ENCODE peak calls at places on chromosomes 3 and 15, in nine cellular contexts. P, B, C, S, N, R, Z, U and M are unnamed samples.

GRCh38 chr15:46309914-46310313 is 675.1 kb downstream of the SQOR start:
- DNase-seq in P (peak), B (no peak), C (no peak), S (no peak), N (no peak), R (no peak), Z (no peak), U (no peak), M (no peak)

GRCh38 chr3:110755345-110755744 is 316.3 kb upstream of the NECTIN3 start:
- DNase-seq in P (no peak), B (no peak), C (no peak), S (no peak), N (no peak), R (no peak), Z (no peak), U (no peak), M (no peak)

GRCh38 chr15:35194296-35194695 is 109.2 kb upstream of the NANOGP8 start:
- DNase-seq in P (no peak), B (peak), C (peak), S (no peak), N (no peak), R (peak), Z (no peak), U (no peak), M (no peak)

GRCh38 chr3:42098171-42098570 is 7.0 kb downstream of the TRAK1 start:
- DNase-seq in P (no peak), B (no peak), C (no peak), S (no peak), N (no peak), R (no peak), Z (no peak), U (no peak), M (no peak)

GRCh38 chr15:90479656-90480055 is 50.1 kb upstream of the CRTC3 start:
- DNase-seq in P (no peak), B (peak), C (peak), S (no peak), N (no peak), R (peak), Z (no peak), U (no peak), M (no peak)

GRCh38 chr3:136532766-136533165 is 219.4 kb downstream of the STAG1 start:
- DNase-seq in P (no peak), B (no peak), C (no peak), S (no peak), N (no peak), R (no peak), Z (no peak), U (no peak), M (no peak)

GRCh38 chr15:82177291-82178010 is 85.1 kb downstream of the EFL1 start:
- DNase-seq in P (no peak), B (peak), C (peak), S (no peak), N (no peak), R (peak), Z (peak), U (no peak), M (no peak)

GRCh38 chr3:156489462-156489911 is 65.4 kb downstream of the SSR3 start:
- DNase-seq in P (no peak), B (peak), C (peak), S (no peak), N (no peak), R (peak), Z (no peak), U (no peak), M (peak)

GRCh38 chr3:47475570-47476329 is at the start of gene SCAP:
- DNase-seq in P (peak), B (peak), C (peak), S (peak), N (peak), R (peak), Z (peak), U (peak), M (no peak)

GRCh38 chr15:84879088-84879780 is 5.2 kb upstream of the SLC28A1 start:
- DNase-seq in P (no peak), B (no peak), C (no peak), S (no peak), N (no peak), R (no peak), Z (no peak), U (no peak), M (no peak)

GRCh38 chr3:113660901-113661300 is 35.5 kb downstream of the USF3 start:
- DNase-seq in P (no peak), B (peak), C (peak), S (no peak), N (peak), R (no peak), Z (no peak), U (no peak), M (no peak)

GRCh38 chr15:56994280-56994679 is 75.8 kb downstream of the TCF12 start:
- DNase-seq in P (no peak), B (no peak), C (no peak), S (no peak), N (no peak), R (no peak), Z (no peak), U (no peak), M (no peak)

GRCh38 chr3:87771338-87772059 is 287.3 kb downstream of the CGGBP1 start:
- DNase-seq in P (peak), B (peak), C (peak), S (no peak), N (peak), R (peak), Z (peak), U (peak), M (peak)

GRCh38 chr3:70916375-70917055 is 604.1 kb upstream of the MDFIC2 start:
- DNase-seq in P (peak), B (peak), C (peak), S (no peak), N (no peak), R (no peak), Z (no peak), U (no peak), M (no peak)

GRCh38 chr3:193040836-193041672 is 123.4 kb upstream of the MB21D2 start:
- DNase-seq in P (peak), B (peak), C (peak), S (no peak), N (peak), R (peak), Z (no peak), U (peak), M (peak)

GRCh38 chr15:60155661-60156060 is 151.6 kb downstream of the FOXB1 start:
- DNase-seq in P (no peak), B (peak), C (peak), S (no peak), N (no peak), R (no peak), Z (no peak), U (no peak), M (no peak)

GRCh38 chr15:30885814-30886213 is 17.9 kb upstream of the FAN1 start:
- DNase-seq in P (no peak), B (peak), C (peak), S (no peak), N (no peak), R (no peak), Z (no peak), U (peak), M (no peak)

GRCh38 chr3:189233225-189233858 is 61.6 kb downstream of the TPRG1 start:
- DNase-seq in P (peak), B (peak), C (peak), S (no peak), N (peak), R (peak), Z (peak), U (peak), M (no peak)

GRCh38 chr3:58414538-58415197 is 19.0 kb downstream of the PDHB start:
- DNase-seq in P (peak), B (peak), C (peak), S (no peak), N (peak), R (peak), Z (peak), U (peak), M (no peak)

GRCh38 chr3:49779378-49780079 is 6.8 kb downstream of the IP6K1 start:
- DNase-seq in P (no peak), B (no peak), C (no peak), S (no peak), N (no peak), R (no peak), Z (no peak), U (no peak), M (no peak)

GRCh38 chr3:184593201-184593922 is 31.8 kb downstream of the EPHB3 start:
- DNase-seq in P (no peak), B (peak), C (peak), S (no peak), N (no peak), R (no peak), Z (no peak), U (no peak), M (no peak)

DNA sequence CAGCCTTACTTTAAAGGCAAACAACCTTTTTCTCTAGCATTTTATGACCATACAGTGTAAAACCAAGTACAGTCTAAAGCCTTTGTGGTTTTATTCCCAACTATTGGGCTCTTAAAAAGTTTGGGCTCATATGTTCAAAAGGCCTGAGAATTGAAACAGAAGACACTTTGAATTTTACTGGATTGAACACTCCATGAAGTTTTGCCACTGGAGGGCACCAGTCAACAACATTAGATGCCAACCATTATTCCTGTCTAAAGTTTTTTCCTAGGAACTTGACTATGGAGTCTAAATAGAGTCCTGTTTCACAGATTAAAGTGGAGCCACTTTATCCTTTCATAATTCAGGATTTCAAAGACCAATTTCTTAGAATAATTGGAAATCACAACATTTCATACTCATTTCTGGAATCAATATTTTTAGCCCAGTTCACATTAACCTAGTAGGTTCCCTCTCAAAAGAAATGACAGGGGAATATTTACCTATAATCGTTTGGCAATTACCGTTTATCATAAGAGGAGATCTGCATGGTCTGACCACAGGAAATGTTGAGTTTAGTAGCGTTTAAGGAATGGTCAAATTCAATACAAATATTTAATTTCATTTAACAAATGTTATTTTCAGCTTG is 244.1 kb upstream of the PDZRN3 start:
- DNase-seq in P (peak), B (peak), C (peak), S (no peak), N (peak), R (peak), Z (no peak), U (peak), M (no peak)
- TF ChIP-seq CTCF in P (peak), B (peak), C (peak), S (no peak), N (peak), R (peak), Z (no peak), U (no peak), M (peak)

GRCh38 chr15:97963779-97964178 is 3.3 kb downstream of the ARRDC4 start:
- DNase-seq in P (no peak), B (no peak), C (no peak), S (no peak), N (no peak), R (no peak), Z (no peak), U (peak), M (no peak)

GRCh38 chr15:97961067-97961954 is 808 bp downstream of the ARRDC4 start:
- DNase-seq in P (no peak), B (no peak), C (peak), S (no peak), N (peak), R (peak), Z (peak), U (peak), M (no peak)

GRCh38 chr15:97960364-97961066 is at the start of gene ARRDC4:
- DNase-seq in P (peak), B (peak), C (peak), S (peak), N (peak), R (peak), Z (peak), U (peak), M (peak)

GRCh38 chr15:97962263-97962662 is 1.8 kb downstream of the ARRDC4 start:
- DNase-seq in P (no peak), B (no peak), C (no peak), S (no peak), N (no peak), R (no peak), Z (no peak), U (no peak), M (no peak)

GRCh38 chr15:97959738-97960363 is 652 bp upstream of the ARRDC4 start:
- DNase-seq in P (no peak), B (no peak), C (no peak), S (no peak), N (no peak), R (no peak), Z (no peak), U (peak), M (no peak)
- H3K4me3 ChIP-seq in P (peak), B (peak), C (peak), S (peak), N (peak), R (peak), Z (peak), U (no peak), M (peak)

GRCh38 chr3:98986073-98986472 is 84.6 kb upstream of the DCBLD2 start:
- DNase-seq in P (peak), B (peak), C (peak), S (no peak), N (peak), R (peak), Z (no peak), U (no peak), M (peak)

GRCh38 chr3:98985406-98985805 is 83.9 kb upstream of the DCBLD2 start:
- DNase-seq in P (no peak), B (peak), C (no peak), S (no peak), N (no peak), R (no peak), Z (no peak), U (no peak), M (no peak)

GRCh38 chr3:98990657-98991056 is 89.2 kb upstream of the DCBLD2 start:
- DNase-seq in P (no peak), B (no peak), C (no peak), S (no peak), N (no peak), R (no peak), Z (no peak), U (no peak), M (no peak)

GRCh38 chr3:98994128-98994762 is 92.8 kb upstream of the DCBLD2 start:
- DNase-seq in P (peak), B (peak), C (peak), S (no peak), N (no peak), R (peak), Z (no peak), U (no peak), M (no peak)

GRCh38 chr3:98991393-98991792 is 89.9 kb upstream of the DCBLD2 start:
- DNase-seq in P (no peak), B (no peak), C (no peak), S (no peak), N (no peak), R (no peak), Z (no peak), U (no peak), M (no peak)
- TF ChIP-seq CTCF in P (peak), B (no peak), C (peak), S (no peak), N (no peak), R (peak), Z (no peak), U (no peak), M (peak)

GRCh38 chr3:115783938-115784738 is 160.8 kb downstream of the GAP43 start:
- DNase-seq in P (peak), B (peak), C (peak), S (peak), N (peak), R (peak), Z (peak), U (peak), M (no peak)

GRCh38 chr3:115784739-115785571 is 161.6 kb downstream of the GAP43 start:
- DNase-seq in P (no peak), B (peak), C (peak), S (no peak), N (no peak), R (peak), Z (no peak), U (peak), M (no peak)

GRCh38 chr3:115788921-115789470 is 165.7 kb downstream of the GAP43 start:
- DNase-seq in P (no peak), B (peak), C (peak), S (no peak), N (no peak), R (peak), Z (no peak), U (no peak), M (peak)

GRCh38 chr3:115787818-115788217 is 164.5 kb downstream of the GAP43 start:
- DNase-seq in P (no peak), B (no peak), C (no peak), S (no peak), N (no peak), R (no peak), Z (no peak), U (no peak), M (no peak)

DNA sequence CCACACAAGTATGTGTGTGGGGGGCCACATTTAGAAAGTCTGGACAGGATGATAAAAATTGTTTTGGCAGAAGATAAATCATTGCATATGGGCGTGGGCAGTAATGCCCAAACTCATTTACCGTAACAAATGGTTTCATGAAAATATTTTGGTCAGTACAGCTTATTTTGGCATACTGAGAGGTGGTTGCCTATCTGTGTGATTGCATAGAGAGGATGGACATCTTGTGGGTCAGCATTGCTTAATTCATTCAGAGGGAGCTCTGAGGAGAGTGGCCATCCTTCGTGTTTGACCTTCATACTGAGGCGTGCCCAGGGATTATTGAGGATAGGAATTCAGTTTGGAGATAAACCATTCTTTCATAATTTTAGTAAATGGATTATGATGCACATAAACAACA is 162.5 kb downstream of the GAP43 start:
- DNase-seq in P (no peak), B (peak), C (no peak), S (no peak), N (no peak), R (no peak), Z (no peak), U (no peak), M (no peak)
- H3K4me3 ChIP-seq in P (no peak), B (no peak), C (no peak), S (peak), N (no peak), R (no peak), Z (no peak), U (no peak), M (no peak)

DNA sequence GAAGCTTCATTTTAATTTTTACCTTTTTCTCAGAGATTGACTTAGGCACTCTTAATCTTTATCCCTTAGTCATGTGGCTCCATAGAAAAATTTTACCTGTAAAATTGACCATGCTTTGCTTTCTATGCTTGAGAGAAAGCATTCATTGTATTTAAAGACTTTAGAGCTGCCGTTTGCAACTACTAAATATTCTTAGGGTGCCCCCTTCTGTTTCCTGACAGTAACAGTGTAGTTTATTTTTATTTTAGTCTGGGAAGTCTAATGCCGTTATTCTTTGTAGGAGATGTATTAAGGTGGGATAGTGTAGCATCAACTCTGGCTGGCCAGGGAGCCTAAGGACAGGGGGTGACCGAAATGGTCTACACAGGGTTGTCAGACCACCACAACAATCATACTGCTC is 84.5 kb upstream of the SYNPR start:
- DNase-seq in P (peak), B (peak), C (no peak), S (no peak), N (no peak), R (peak), Z (no peak), U (peak), M (no peak)
- TF ChIP-seq CTCF in P (peak), B (peak), C (peak), S (no peak), N (peak), R (peak), Z (no peak), U (no peak), M (peak)

DNA sequence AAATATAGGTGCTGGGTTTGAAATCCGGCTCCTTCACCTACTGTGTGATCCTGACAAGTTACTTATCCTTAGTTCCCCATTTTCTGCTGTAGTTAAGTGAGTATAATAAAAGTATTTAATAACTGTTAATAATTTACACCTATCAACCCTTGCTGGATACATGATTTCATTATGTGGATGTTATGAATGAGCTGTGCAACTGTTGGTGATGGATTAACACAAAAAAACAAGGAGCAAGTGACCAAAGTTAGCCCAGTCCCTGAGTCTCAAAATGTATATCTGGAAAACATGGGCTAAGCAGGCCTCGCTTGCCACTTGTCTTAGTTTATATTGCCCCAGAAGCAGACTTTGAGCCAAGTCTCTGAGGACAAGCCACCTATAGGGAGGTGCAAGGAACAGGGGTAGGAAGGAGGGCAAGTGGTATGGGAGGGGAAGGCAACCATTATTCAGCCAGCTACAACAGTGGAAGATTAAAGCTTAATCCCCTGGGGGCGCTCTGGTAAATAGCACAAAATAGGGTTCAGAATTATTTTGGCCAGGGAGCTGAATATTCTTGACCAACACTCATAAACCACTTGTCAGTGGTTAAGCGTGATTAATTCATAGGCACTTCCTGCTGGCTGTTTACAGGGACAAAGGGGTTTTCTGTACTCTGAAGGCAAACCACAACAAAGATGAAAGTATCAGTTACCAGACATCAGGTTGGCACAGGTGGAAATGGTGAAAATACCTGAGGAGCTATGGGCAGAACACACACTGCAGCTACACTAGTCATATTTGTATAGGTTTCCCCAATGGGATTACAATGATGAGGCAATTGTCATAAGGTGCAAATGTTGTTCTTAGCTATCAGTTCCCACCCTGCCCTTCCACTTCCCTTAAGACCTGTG is 76.2 kb downstream of the TRIM42 start:
- DNase-seq in P (no peak), B (peak), C (no peak), S (no peak), N (no peak), R (peak), Z (no peak), U (no peak), M (no peak)
- H3K4me3 ChIP-seq in P (no peak), B (no peak), C (no peak), S (no peak), N (no peak), R (no peak), Z (no peak), U (no peak), M (no peak)

GRCh38 chr3:106121491-106122289 is 252.9 kb upstream of the CBLB start:
- DNase-seq in P (no peak), B (no peak), C (no peak), S (no peak), N (no peak), R (no peak), Z (no peak), U (no peak), M (no peak)
- TF ChIP-seq CTCF in P (no peak), B (no peak), C (no peak), S (no peak), N (no peak), R (peak), Z (no peak), U (no peak), M (no peak)